ENCODE peak calls at places on chromosome 4, in four cellular contexts. One of them, this sample, is unnamed.

GRCh38 chr4:109301691-109302365 is 630 bp downstream of the COL25A1 start:
- DNase-seq in colonic mucosa: no peak
- DNase-seq in HS-27A: no peak
- DNase-seq in stimulated activated CD4-positive, alpha-beta T cell treated with anti-CD3 and anti-CD28 coated beads, Interleukin-2, amount 100 ng/mL, for 48 hours: no peak
- DNase-seq in this sample: no peak

GRCh38 chr4:44725166-44725565 is 1.2 kb downstream of the GNPDA2 start:
- DNase-seq in stimulated activated CD4-positive, alpha-beta T cell treated with anti-CD3 and anti-CD28 coated beads, Interleukin-2, amount 100 ng/mL, for 48 hours: no peak
- DNase-seq in colonic mucosa: no peak
- DNase-seq in HS-27A: no peak
- DNase-seq in this sample: no peak

GRCh38 chr4:140078366-140078765 is 75.6 kb downstream of the MAML3 start:
- DNase-seq in stimulated activated CD4-positive, alpha-beta T cell treated with anti-CD3 and anti-CD28 coated beads, Interleukin-2, amount 100 ng/mL, for 48 hours: no peak
- DNase-seq in HS-27A: no peak
- DNase-seq in colonic mucosa: no peak
- DNase-seq in this sample: no peak

GRCh38 chr4:118076958-118077766 is 42.9 kb downstream of the NDST3 start:
- DNase-seq in HS-27A: no peak
- DNase-seq in colonic mucosa: peak
- DNase-seq in stimulated activated CD4-positive, alpha-beta T cell treated with anti-CD3 and anti-CD28 coated beads, Interleukin-2, amount 100 ng/mL, for 48 hours: no peak
- DNase-seq in this sample: no peak

GRCh38 chr4:38730830-38731646 is 51.8 kb downstream of the TLR10 start:
- DNase-seq in HS-27A: peak
- DNase-seq in stimulated activated CD4-positive, alpha-beta T cell treated with anti-CD3 and anti-CD28 coated beads, Interleukin-2, amount 100 ng/mL, for 48 hours: peak
- DNase-seq in colonic mucosa: peak
- DNase-seq in this sample: peak

GRCh38 chr4:154088741-154089140 is 299.9 kb upstream of the SFRP2 start:
- DNase-seq in colonic mucosa: no peak
- DNase-seq in stimulated activated CD4-positive, alpha-beta T cell treated with anti-CD3 and anti-CD28 coated beads, Interleukin-2, amount 100 ng/mL, for 48 hours: no peak
- DNase-seq in HS-27A: no peak
- DNase-seq in this sample: no peak

GRCh38 chr4:119070301-119070700 is 65.3 kb upstream of the MYOZ2 start:
- DNase-seq in stimulated activated CD4-positive, alpha-beta T cell treated with anti-CD3 and anti-CD28 coated beads, Interleukin-2, amount 100 ng/mL, for 48 hours: no peak
- DNase-seq in colonic mucosa: no peak
- DNase-seq in HS-27A: no peak
- DNase-seq in this sample: no peak

GRCh38 chr4:24664956-24665355 is 80.6 kb upstream of the DHX15 start:
- DNase-seq in HS-27A: no peak
- DNase-seq in stimulated activated CD4-positive, alpha-beta T cell treated with anti-CD3 and anti-CD28 coated beads, Interleukin-2, amount 100 ng/mL, for 48 hours: no peak
- DNase-seq in colonic mucosa: no peak
- DNase-seq in this sample: peak

GRCh38 chr4:75916091-75916661 is 13.9 kb upstream of the PPEF2 start:
- DNase-seq in stimulated activated CD4-positive, alpha-beta T cell treated with anti-CD3 and anti-CD28 coated beads, Interleukin-2, amount 100 ng/mL, for 48 hours: peak
- DNase-seq in colonic mucosa: peak
- DNase-seq in HS-27A: no peak
- DNase-seq in this sample: no peak

GRCh38 chr4:76733380-76733779 is 164.6 kb downstream of the SOWAHB start:
- DNase-seq in colonic mucosa: no peak
- DNase-seq in HS-27A: no peak
- DNase-seq in stimulated activated CD4-positive, alpha-beta T cell treated with anti-CD3 and anti-CD28 coated beads, Interleukin-2, amount 100 ng/mL, for 48 hours: no peak
- DNase-seq in this sample: no peak

GRCh38 chr4:7761720-7762119 is 177.9 kb downstream of the AFAP1 start:
- DNase-seq in colonic mucosa: peak
- DNase-seq in HS-27A: no peak
- DNase-seq in stimulated activated CD4-positive, alpha-beta T cell treated with anti-CD3 and anti-CD28 coated beads, Interleukin-2, amount 100 ng/mL, for 48 hours: peak
- DNase-seq in this sample: peak

GRCh38 chr4:80840396-80840795 is 190.1 kb upstream of the BMP3 start:
- DNase-seq in HS-27A: no peak
- DNase-seq in stimulated activated CD4-positive, alpha-beta T cell treated with anti-CD3 and anti-CD28 coated beads, Interleukin-2, amount 100 ng/mL, for 48 hours: no peak
- DNase-seq in colonic mucosa: no peak
- DNase-seq in this sample: no peak

This sample was measured in NCI-H1048.